ENCODE peak calls at places on chromosomes 4 and X, in ten cellular contexts. Q is right lobe of liver, W is endodermal cell, R is left lung, P is fibroblast of lung, L is tibial nerve, O is heart right ventricle, A is IMR-90, N is lower lobe of right lung, Y is mesenchymal stem cell. C is an unnamed sample. For H3K4me1, the result is how much of the 10 kb centered on the place peaks cover.

GRCh38 chr4:26174033-26174432 is 146.8 kb upstream of the RBPJ start:
- DNase-seq in Q (no peak), W (no peak), R (no peak), P (no peak), L (no peak), O (no peak), A (no peak), N (no peak), Y (no peak), C (no peak)

GRCh38 chr4:77560170-77560569 is 45.5 kb upstream of the CXCL13 start:
- DNase-seq in Q (no peak), W (no peak), R (no peak), P (no peak), L (no peak), O (no peak), A (no peak), N (no peak), Y (no peak), C (no peak)

GRCh38 chrX:22109442-22109841 is 77.3 kb downstream of the PHEX start:
- DNase-seq in Q (no peak), W (no peak), R (no peak), P (peak), L (no peak), O (no peak), A (peak), N (no peak), Y (peak), C (no peak)

GRCh38 chr4:144778364-144778763 is 132.4 kb downstream of the HHIP start:
- DNase-seq in Q (no peak), W (no peak), R (no peak), P (no peak), L (no peak), O (no peak), A (no peak), N (no peak), Y (no peak), C (no peak)

GRCh38 chr4:93710101-93710846 is 118.3 kb upstream of the ATOH1 start:
- DNase-seq in Q (no peak), W (peak), R (peak), P (no peak), L (no peak), O (no peak), A (no peak), N (no peak), Y (no peak), C (no peak)

GRCh38 chr4:114694770-114695169 is 96.2 kb downstream of the UGT8 start:
- DNase-seq in Q (no peak), W (no peak), R (no peak), P (peak), L (no peak), O (no peak), A (peak), N (no peak), Y (peak), C (no peak)

GRCh38 chr4:95754667-95755066 is 85.2 kb upstream of the PDHA2 start:
- DNase-seq in Q (no peak), W (no peak), R (no peak), P (no peak), L (no peak), O (no peak), A (no peak), N (no peak), Y (no peak), C (no peak)

GRCh38 chr4:101357751-101358150 is 10.4 kb upstream of the PPP3CA start:
- DNase-seq in Q (no peak), W (no peak), R (no peak), P (peak), L (no peak), O (no peak), A (peak), N (no peak), Y (peak), C (no peak)

GRCh38 chr4:24871176-24871575 is 41.7 kb downstream of the CCDC149 start:
- DNase-seq in Q (no peak), W (no peak), R (no peak), P (no peak), L (no peak), O (no peak), A (no peak), N (no peak), Y (no peak), C (no peak)

GRCh38 chrX:39491548-39492297 is 606.0 kb downstream of the BCOR start:
- DNase-seq in Q (no peak), W (peak), R (no peak), P (no peak), L (no peak), O (no peak), A (no peak), N (no peak), Y (no peak), C (peak)

GRCh38 chr4:123832173-123833026 is 435.8 kb downstream of the SPRY1 start:
- DNase-seq in Q (no peak), W (no peak), R (peak), P (peak), L (peak), O (no peak), A (peak), N (no peak), Y (peak), C (no peak)

GRCh38 chr4:11702886-11703555 is 274.3 kb upstream of the HS3ST1 start:
- DNase-seq in Q (no peak), W (no peak), R (no peak), P (no peak), L (no peak), O (no peak), A (no peak), N (no peak), Y (no peak), C (no peak)

GRCh38 chr4:123922847-123923246 is 526.3 kb downstream of the SPRY1 start:
- DNase-seq in Q (no peak), W (no peak), R (no peak), P (peak), L (no peak), O (no peak), A (peak), N (no peak), Y (no peak), C (no peak)

GRCh38 chrX:1860936-1861670 is 246.2 kb downstream of the ASMT start:
- DNase-seq in Q (no peak), W (no peak), R (no peak), P (no peak), L (no peak), O (no peak), A (no peak), N (no peak), Y (no peak), C (no peak)

GRCh38 chr4:76504613-76505465 is 69.8 kb downstream of the SHROOM3 start:
- DNase-seq in Q (no peak), W (no peak), R (no peak), P (peak), L (no peak), O (no peak), A (peak), N (no peak), Y (peak), C (peak)

GRCh38 chrX:24890677-24891076 is 125.1 kb downstream of the ARX start:
- DNase-seq in Q (no peak), W (no peak), R (no peak), P (no peak), L (no peak), O (no peak), A (no peak), N (no peak), Y (no peak), C (no peak)

GRCh38 chr4:75169020-75169814 is 236.3 kb downstream of the PARM1 start:
- DNase-seq in Q (no peak), W (no peak), R (no peak), P (no peak), L (no peak), O (no peak), A (no peak), N (no peak), Y (no peak), C (no peak)

GRCh38 chrX:128816919-128817318 is 706.4 kb downstream of the SMARCA1 start:
- DNase-seq in Q (no peak), W (peak), R (no peak), P (no peak), L (no peak), O (no peak), A (no peak), N (no peak), Y (no peak), C (no peak)

GRCh38 chr4:30717208-30718020 is 2.8 kb upstream of the PCDH7 start:
- DNase-seq in Q (peak), W (peak), R (peak), P (peak), L (no peak), O (peak), A (peak), N (peak), Y (peak), C (peak)

GRCh38 chrX:20267924-20268701 is 1.4 kb upstream of the RPS6KA3 start:
- DNase-seq in Q (peak), W (peak), R (peak), P (peak), L (peak), O (peak), A (no peak), N (peak), Y (peak), C (peak)

GRCh38 chrX:123968383-123969050 is 7.0 kb downstream of the STAG2 start:
- DNase-seq in Q (no peak), W (no peak), R (no peak), P (no peak), L (no peak), O (no peak), A (no peak), N (no peak), Y (no peak), C (no peak)

GRCh38 chr4:126779446-126780166 is 853.2 kb upstream of the INTU start:
- DNase-seq in Q (no peak), W (peak), R (no peak), P (no peak), L (no peak), O (no peak), A (no peak), N (no peak), Y (no peak), C (no peak)

GRCh38 chrX:147573266-147573665 is 338.5 kb upstream of the FMR1 start:
- DNase-seq in Q (no peak), W (no peak), R (no peak), P (no peak), L (no peak), O (no peak), A (no peak), N (no peak), Y (no peak), C (no peak)

GRCh38 chr4:148795156-148795864 is 353.1 kb upstream of the NR3C2 start:
- DNase-seq in Q (no peak), W (peak), R (peak), P (peak), L (no peak), O (peak), A (peak), N (peak), Y (no peak), C (no peak)

GRCh38 chr4:145230726-145231125 is 50.3 kb upstream of the OTUD4 start:
- DNase-seq in Q (no peak), W (no peak), R (no peak), P (peak), L (no peak), O (no peak), A (peak), N (no peak), Y (no peak), C (no peak)

GRCh38 chr4:14726441-14727405 is 275.6 kb upstream of the CPEB2 start:
- DNase-seq in Q (no peak), W (no peak), R (no peak), P (peak), L (no peak), O (no peak), A (peak), N (no peak), Y (no peak), C (no peak)

GRCh38 chr4:153222162-153222789 is 18.0 kb downstream of the TRIM2 start:
- DNase-seq in Q (peak), W (peak), R (peak), P (peak), L (peak), O (peak), A (peak), N (no peak), Y (peak), C (no peak)

GRCh38 chr4:92304636-92305035 is 870 bp downstream of the GRID2 start:
- DNase-seq in Q (no peak), W (peak), R (no peak), P (no peak), L (no peak), O (no peak), A (no peak), N (no peak), Y (peak), C (no peak)

GRCh38 chrX:20521245-20521644 is 254.5 kb upstream of the RPS6KA3 start:
- DNase-seq in Q (no peak), W (no peak), R (no peak), P (peak), L (no peak), O (no peak), A (peak), N (no peak), Y (peak), C (no peak)

GRCh38 chrX:15882704-15883539 is 28.3 kb upstream of the AP1S2 start:
- DNase-seq in Q (no peak), W (no peak), R (no peak), P (peak), L (no peak), O (no peak), A (peak), N (no peak), Y (peak), C (no peak)

GRCh38 chrX:54043696-54044125 is 562 bp downstream of the PHF8 start:
- DNase-seq in Q (no peak), W (peak), R (peak), P (peak), L (no peak), O (peak), A (peak), N (no peak), Y (peak), C (no peak)

GRCh38 chr4:114087596-114088230 is 108.3 kb upstream of the ARSJ start:
- DNase-seq in Q (no peak), W (no peak), R (no peak), P (peak), L (no peak), O (no peak), A (peak), N (no peak), Y (peak), C (no peak)

GRCh38 chrX:68821616-68822015 is 7.2 kb upstream of the EFNB1 start:
- DNase-seq in Q (no peak), W (no peak), R (no peak), P (no peak), L (no peak), O (no peak), A (no peak), N (no peak), Y (no peak), C (no peak)

GRCh38 chr4:17463606-17464005 is 48.3 kb downstream of the QDPR start:
- DNase-seq in Q (no peak), W (no peak), R (no peak), P (no peak), L (no peak), O (no peak), A (no peak), N (no peak), Y (no peak), C (no peak)

GRCh38 chrX:41722816-41723215 is 1.2 kb upstream of the GPR82 start:
- DNase-seq in Q (no peak), W (no peak), R (no peak), P (peak), L (no peak), O (no peak), A (peak), N (no peak), Y (peak), C (no peak)

GRCh38 chrX:123755107-123755506 is 22.3 kb upstream of the THOC2 start:
- DNase-seq in Q (no peak), W (no peak), R (no peak), P (no peak), L (no peak), O (no peak), A (no peak), N (no peak), Y (no peak), C (no peak)

DNA sequence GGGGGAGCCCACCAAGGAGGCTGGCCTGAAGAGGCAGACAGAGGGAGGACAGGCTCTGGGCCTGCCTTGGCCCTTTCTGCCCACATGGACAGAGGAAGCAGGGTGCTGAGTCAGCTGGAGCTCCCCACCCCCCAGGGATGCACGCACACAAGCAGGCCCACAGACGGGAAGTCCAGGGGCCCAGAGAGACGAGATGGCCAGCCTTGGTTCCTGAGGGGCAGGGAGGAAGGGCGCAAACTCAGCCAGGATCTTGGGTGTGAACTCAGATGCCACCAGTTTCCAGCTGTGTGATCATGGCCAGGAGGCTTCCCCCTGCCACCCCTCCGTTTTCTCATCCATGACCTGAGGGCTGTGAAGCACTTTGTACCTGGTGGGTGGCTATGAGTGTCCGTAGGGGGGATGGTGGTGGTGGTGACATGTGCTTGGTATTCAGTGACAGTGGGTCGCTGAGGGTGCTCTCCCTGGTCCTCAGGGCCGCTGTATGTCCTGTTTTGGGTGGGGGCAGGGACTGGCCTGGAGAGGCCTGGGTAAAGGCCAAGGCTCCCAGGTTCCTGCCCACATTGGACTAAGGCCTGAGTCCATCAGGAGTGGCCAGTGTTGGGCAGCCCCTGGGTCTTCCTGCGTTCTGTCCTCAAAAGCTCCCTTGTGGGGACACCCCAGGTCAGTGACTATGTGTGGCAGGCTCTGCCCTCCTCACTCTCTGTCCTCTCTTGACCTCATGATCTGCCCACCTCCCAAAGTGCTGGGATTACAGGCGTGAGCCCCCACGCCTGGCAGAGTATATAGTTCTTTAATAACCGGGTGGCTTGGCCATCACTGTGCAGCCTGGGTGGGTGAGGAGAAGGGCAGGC is 2.0 kb downstream of the SH3BP2 start:
- DNase-seq in Q (peak), W (peak), R (peak), P (peak), L (peak), O (peak), A (peak), N (peak), Y (peak), C (peak)
- H3K27ac ChIP-seq in Q (peak), W (no peak), R (peak), P (peak), L (peak), O (peak), A (peak), N (peak), Y (peak), C (no peak)

GRCh38 chr4:8364848-8365350 is 75.6 kb downstream of the ACOX3 start:
- DNase-seq in Q (no peak), W (no peak), R (no peak), P (no peak), L (no peak), O (no peak), A (no peak), N (peak), Y (no peak), C (no peak)
- H3K4me1 ChIP-seq in Q (under half), W (under half), R (under half), P (under half), L (under half), O (under half), A (under half), N (under half), Y (under half), C (under half)

DNA sequence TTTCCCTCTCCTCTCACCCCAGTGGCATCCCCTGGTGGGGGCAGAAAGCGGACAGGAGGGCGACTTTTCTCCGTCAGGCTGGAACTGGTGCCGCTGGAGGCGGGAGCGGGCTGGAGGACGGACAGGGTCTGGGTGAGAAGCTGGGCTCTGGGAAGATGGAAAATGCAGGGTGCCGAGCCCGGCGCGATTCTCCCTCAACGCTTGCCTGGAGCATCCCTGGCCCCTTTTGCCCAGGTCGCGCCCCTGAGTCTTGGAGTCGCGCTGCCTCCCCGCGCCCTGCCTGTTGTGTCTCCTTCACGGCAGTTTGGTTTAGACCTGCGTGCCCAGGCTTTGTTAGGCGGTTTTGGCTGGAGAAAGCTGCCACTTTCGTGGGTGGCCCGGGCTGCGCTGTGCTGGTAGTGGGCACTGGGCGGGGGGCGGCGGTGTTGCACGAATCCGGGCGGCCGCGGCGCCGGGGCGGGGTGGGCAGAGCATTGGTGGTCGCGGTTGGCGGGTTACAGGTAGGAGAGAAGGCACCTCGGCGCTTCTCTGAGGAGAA is 2.0 kb downstream of the ADGRL3 start:
- DNase-seq in Q (no peak), W (no peak), R (no peak), P (peak), L (no peak), O (peak), A (no peak), N (peak), Y (no peak), C (no peak)
- H3K27ac ChIP-seq in Q (no peak), W (no peak), R (no peak), P (no peak), L (peak), O (peak), A (no peak), N (no peak), Y (no peak), C (no peak)

GRCh38 chr4:102527695-102528094 is 26.5 kb downstream of the NFKB1 start:
- DNase-seq in Q (no peak), W (no peak), R (no peak), P (no peak), L (no peak), O (no peak), A (no peak), N (no peak), Y (peak), C (peak)
- H3K4me1 ChIP-seq in Q (under half), W (under half), R (under half), P (under half), L (under half), O (under half), A (under half), N (under half), Y (under half), C (under half)